ENCODE peak calls at places on chromosome 2, in six cellular contexts. One of them, this sample, is unnamed.

GRCh38 chr2:229713371-229714079 is 830 bp downstream of the DNER start:
- DNase-seq in DMS153: peak; percentile 23
- DNase-seq in GM12891: no peak
- DNase-seq in foreskin melanocyte: no peak
- DNase-seq in NCI-H1105 treated with DMSO at 0.1 percent for 48 hours: peak; percentile 58
- DNase-seq in ascending aorta: no peak
- DNase-seq in this sample: no peak

GRCh38 chr2:201977651-201978050 is 56.0 kb upstream of the FZD7 start:
- DNase-seq in DMS153: no peak
- DNase-seq in GM12891: no peak
- DNase-seq in foreskin melanocyte: no peak
- DNase-seq in NCI-H1105 treated with DMSO at 0.1 percent for 48 hours: no peak
- DNase-seq in ascending aorta: no peak
- DNase-seq in this sample: no peak

GRCh38 chr2:113078350-113078839 is 10.6 kb downstream of the IL1F10 start:
- DNase-seq in DMS153: peak; percentile 69
- DNase-seq in GM12891: no peak
- DNase-seq in foreskin melanocyte: no peak
- DNase-seq in NCI-H1105 treated with DMSO at 0.1 percent for 48 hours: no peak
- DNase-seq in ascending aorta: no peak
- DNase-seq in this sample: no peak

GRCh38 chr2:69227717-69228116 is 159.3 kb downstream of the GFPT1 start:
- DNase-seq in DMS153: no peak
- DNase-seq in GM12891: no peak
- DNase-seq in foreskin melanocyte: no peak
- DNase-seq in NCI-H1105 treated with DMSO at 0.1 percent for 48 hours: no peak
- DNase-seq in ascending aorta: no peak
- DNase-seq in this sample: no peak

GRCh38 chr2:207792244-207792785 is 22.6 kb upstream of the FZD5 start:
- DNase-seq in DMS153: peak; percentile 40
- DNase-seq in GM12891: no peak
- DNase-seq in foreskin melanocyte: peak; percentile 20
- DNase-seq in NCI-H1105 treated with DMSO at 0.1 percent for 48 hours: no peak
- DNase-seq in ascending aorta: no peak
- DNase-seq in this sample: no peak

GRCh38 chr2:196239622-196240587 is 68.5 kb upstream of the STK17B start:
- DNase-seq in DMS153: peak; percentile 12
- DNase-seq in GM12891: peak; percentile 20
- DNase-seq in foreskin melanocyte: peak; percentile 59
- DNase-seq in NCI-H1105 treated with DMSO at 0.1 percent for 48 hours: no peak
- DNase-seq in ascending aorta: peak; percentile 83
- DNase-seq in this sample: peak; percentile 43

GRCh38 chr2:85678794-85679672 is 11.0 kb upstream of the SFTPB start:
- DNase-seq in DMS153: peak; percentile 55
- DNase-seq in GM12891: peak; percentile 78
- DNase-seq in foreskin melanocyte: peak; percentile 41
- DNase-seq in NCI-H1105 treated with DMSO at 0.1 percent for 48 hours: peak; percentile 78
- DNase-seq in ascending aorta: peak; percentile 92
- DNase-seq in this sample: peak; percentile 73

GRCh38 chr2:169189123-169189522 is 119.8 kb downstream of the DHRS9 start:
- DNase-seq in DMS153: no peak
- DNase-seq in GM12891: no peak
- DNase-seq in foreskin melanocyte: no peak
- DNase-seq in NCI-H1105 treated with DMSO at 0.1 percent for 48 hours: no peak
- DNase-seq in ascending aorta: no peak
- DNase-seq in this sample: no peak

GRCh38 chr2:232529806-232530547 is 4.0 kb downstream of the CHRND start:
- DNase-seq in DMS153: no peak
- DNase-seq in GM12891: no peak
- DNase-seq in foreskin melanocyte: no peak
- DNase-seq in NCI-H1105 treated with DMSO at 0.1 percent for 48 hours: no peak
- DNase-seq in ascending aorta: no peak
- DNase-seq in this sample: no peak

GRCh38 chr2:71882949-71883472 is 264.7 kb downstream of the CYP26B1 start:
- DNase-seq in DMS153: peak; percentile 7
- DNase-seq in GM12891: no peak
- DNase-seq in foreskin melanocyte: peak; percentile 72
- DNase-seq in NCI-H1105 treated with DMSO at 0.1 percent for 48 hours: no peak
- DNase-seq in ascending aorta: peak; percentile 84
- DNase-seq in this sample: no peak

GRCh38 chr2:237410949-237411635 is 2.9 kb downstream of the COL6A3 start:
- DNase-seq in DMS153: no peak
- DNase-seq in GM12891: no peak
- DNase-seq in foreskin melanocyte: no peak
- DNase-seq in NCI-H1105 treated with DMSO at 0.1 percent for 48 hours: no peak
- DNase-seq in ascending aorta: no peak
- DNase-seq in this sample: no peak

GRCh38 chr2:9665903-9666302 is 35.1 kb upstream of the YWHAQ start:
- DNase-seq in DMS153: no peak
- DNase-seq in GM12891: no peak
- DNase-seq in foreskin melanocyte: no peak
- DNase-seq in NCI-H1105 treated with DMSO at 0.1 percent for 48 hours: no peak
- DNase-seq in ascending aorta: no peak
- DNase-seq in this sample: no peak

GRCh38 chr2:234863043-234863934 is 88.5 kb upstream of the SH3BP4 start:
- DNase-seq in DMS153: no peak
- DNase-seq in GM12891: no peak
- DNase-seq in foreskin melanocyte: peak; percentile 73
- DNase-seq in NCI-H1105 treated with DMSO at 0.1 percent for 48 hours: peak; percentile 72
- DNase-seq in ascending aorta: no peak
- DNase-seq in this sample: no peak

GRCh38 chr2:219247678-219248642 is 2.7 kb downstream of the STK16 start:
- DNase-seq in DMS153: no peak
- DNase-seq in GM12891: no peak
- DNase-seq in foreskin melanocyte: no peak
- DNase-seq in NCI-H1105 treated with DMSO at 0.1 percent for 48 hours: no peak
- DNase-seq in ascending aorta: no peak
- DNase-seq in this sample: no peak

GRCh38 chr2:110167326-110167955 is 37.4 kb downstream of the NPHP1 start:
- DNase-seq in DMS153: no peak
- DNase-seq in GM12891: no peak
- DNase-seq in foreskin melanocyte: no peak
- DNase-seq in NCI-H1105 treated with DMSO at 0.1 percent for 48 hours: no peak
- DNase-seq in ascending aorta: no peak
- DNase-seq in this sample: no peak

GRCh38 chr2:9830685-9831410 is 12.4 kb upstream of the TAF1B start:
- DNase-seq in DMS153: no peak
- DNase-seq in GM12891: no peak
- DNase-seq in foreskin melanocyte: no peak
- DNase-seq in NCI-H1105 treated with DMSO at 0.1 percent for 48 hours: no peak
- DNase-seq in ascending aorta: no peak
- DNase-seq in this sample: no peak

GRCh38 chr2:55277310-55277709 is 8.3 kb upstream of the MTIF2 start:
- DNase-seq in DMS153: no peak
- DNase-seq in GM12891: no peak
- DNase-seq in foreskin melanocyte: no peak
- DNase-seq in NCI-H1105 treated with DMSO at 0.1 percent for 48 hours: no peak
- DNase-seq in ascending aorta: no peak
- DNase-seq in this sample: no peak

GRCh38 chr2:112577756-112578155 is 6.7 kb upstream of the CHCHD5 start:
- DNase-seq in DMS153: no peak
- DNase-seq in GM12891: no peak
- DNase-seq in foreskin melanocyte: no peak
- DNase-seq in NCI-H1105 treated with DMSO at 0.1 percent for 48 hours: no peak
- DNase-seq in ascending aorta: no peak
- DNase-seq in this sample: no peak

GRCh38 chr2:120344214-120344990 is 1.5 kb upstream of the INHBB start:
- DNase-seq in DMS153: peak; percentile 11
- DNase-seq in GM12891: no peak
- DNase-seq in foreskin melanocyte: no peak
- DNase-seq in NCI-H1105 treated with DMSO at 0.1 percent for 48 hours: no peak
- DNase-seq in ascending aorta: no peak
- DNase-seq in this sample: no peak

GRCh38 chr2:73259276-73259675 is 25.0 kb downstream of the FBXO41 start:
- DNase-seq in DMS153: no peak
- DNase-seq in GM12891: no peak
- DNase-seq in foreskin melanocyte: no peak
- DNase-seq in NCI-H1105 treated with DMSO at 0.1 percent for 48 hours: no peak
- DNase-seq in ascending aorta: no peak
- DNase-seq in this sample: no peak

GRCh38 chr2:174263989-174264388 is 15.7 kb upstream of the OLA1 start:
- DNase-seq in DMS153: no peak
- DNase-seq in GM12891: no peak
- DNase-seq in foreskin melanocyte: no peak
- DNase-seq in NCI-H1105 treated with DMSO at 0.1 percent for 48 hours: no peak
- DNase-seq in ascending aorta: no peak
- DNase-seq in this sample: no peak

GRCh38 chr2:173884403-173884802 is 80.8 kb downstream of the SP3 start:
- DNase-seq in DMS153: no peak
- DNase-seq in GM12891: no peak
- DNase-seq in foreskin melanocyte: peak; percentile 13
- DNase-seq in NCI-H1105 treated with DMSO at 0.1 percent for 48 hours: no peak
- DNase-seq in ascending aorta: no peak
- DNase-seq in this sample: no peak

GRCh38 chr2:134078349-134078748 is 175.5 kb upstream of the MGAT5 start:
- DNase-seq in DMS153: no peak
- DNase-seq in GM12891: no peak
- DNase-seq in foreskin melanocyte: no peak
- DNase-seq in NCI-H1105 treated with DMSO at 0.1 percent for 48 hours: peak; percentile 5
- DNase-seq in ascending aorta: no peak
- DNase-seq in this sample: no peak

GRCh38 chr2:55985406-55985805 is 61.8 kb upstream of the EFEMP1 start:
- DNase-seq in DMS153: no peak
- DNase-seq in GM12891: no peak
- DNase-seq in foreskin melanocyte: no peak
- DNase-seq in NCI-H1105 treated with DMSO at 0.1 percent for 48 hours: no peak
- DNase-seq in ascending aorta: no peak
- DNase-seq in this sample: no peak

GRCh38 chr2:85741811-85742507 is 11.8 kb upstream of the ATOH8 start:
- DNase-seq in DMS153: peak; percentile 33
- DNase-seq in GM12891: no peak
- DNase-seq in foreskin melanocyte: peak; percentile 94
- DNase-seq in NCI-H1105 treated with DMSO at 0.1 percent for 48 hours: peak; percentile 84
- DNase-seq in ascending aorta: peak; percentile 96
- DNase-seq in this sample: no peak

GRCh38 chr2:86821842-86822241 is 31.1 kb upstream of the CD8A start:
- DNase-seq in DMS153: no peak
- DNase-seq in GM12891: no peak
- DNase-seq in foreskin melanocyte: no peak
- DNase-seq in NCI-H1105 treated with DMSO at 0.1 percent for 48 hours: no peak
- DNase-seq in ascending aorta: no peak
- DNase-seq in this sample: no peak

GRCh38 chr2:82636411-82637020 is 1822.6 kb downstream of the SUCLG1 start:
- DNase-seq in DMS153: no peak
- DNase-seq in GM12891: no peak
- DNase-seq in foreskin melanocyte: peak; percentile 9
- DNase-seq in NCI-H1105 treated with DMSO at 0.1 percent for 48 hours: no peak
- DNase-seq in ascending aorta: no peak
- DNase-seq in this sample: no peak

GRCh38 chr2:30763151-30763660 is 44.0 kb downstream of the CAPN13 start:
- DNase-seq in DMS153: no peak
- DNase-seq in GM12891: no peak
- DNase-seq in foreskin melanocyte: no peak
- DNase-seq in NCI-H1105 treated with DMSO at 0.1 percent for 48 hours: no peak
- DNase-seq in ascending aorta: peak; percentile 41
- DNase-seq in this sample: no peak

GRCh38 chr2:11187733-11188132 is 32.5 kb downstream of the SLC66A3 start:
- DNase-seq in DMS153: no peak
- DNase-seq in GM12891: no peak
- DNase-seq in foreskin melanocyte: no peak
- DNase-seq in NCI-H1105 treated with DMSO at 0.1 percent for 48 hours: no peak
- DNase-seq in ascending aorta: no peak
- DNase-seq in this sample: no peak

GRCh38 chr2:63486861-63487290 is 101.4 kb downstream of the WDPCP start:
- DNase-seq in DMS153: no peak
- DNase-seq in GM12891: no peak
- DNase-seq in foreskin melanocyte: peak; percentile 29
- DNase-seq in NCI-H1105 treated with DMSO at 0.1 percent for 48 hours: peak; percentile 2
- DNase-seq in ascending aorta: no peak
- DNase-seq in this sample: no peak

GRCh38 chr2:55048925-55049793 is 1.1 kb downstream of the RTN4 start:
- DNase-seq in DMS153: peak; percentile 8
- DNase-seq in GM12891: no peak
- DNase-seq in foreskin melanocyte: peak; percentile 75
- DNase-seq in NCI-H1105 treated with DMSO at 0.1 percent for 48 hours: peak; percentile 54
- DNase-seq in ascending aorta: peak; percentile 95
- DNase-seq in this sample: no peak

GRCh38 chr2:223537100-223537499 is 65.1 kb downstream of the SCG2 start:
- DNase-seq in DMS153: no peak
- DNase-seq in GM12891: no peak
- DNase-seq in foreskin melanocyte: no peak
- DNase-seq in NCI-H1105 treated with DMSO at 0.1 percent for 48 hours: no peak
- DNase-seq in ascending aorta: no peak
- DNase-seq in this sample: no peak

GRCh38 chr2:213229814-213230213 is 54.5 kb upstream of the SPAG16 start:
- DNase-seq in DMS153: no peak
- DNase-seq in GM12891: no peak
- DNase-seq in foreskin melanocyte: no peak
- DNase-seq in NCI-H1105 treated with DMSO at 0.1 percent for 48 hours: no peak
- DNase-seq in ascending aorta: no peak
- DNase-seq in this sample: no peak

GRCh38 chr2:98188351-98189046 is 101.5 kb downstream of the VWA3B start:
- DNase-seq in DMS153: no peak
- DNase-seq in GM12891: no peak
- DNase-seq in foreskin melanocyte: no peak
- DNase-seq in NCI-H1105 treated with DMSO at 0.1 percent for 48 hours: no peak
- DNase-seq in ascending aorta: no peak
- DNase-seq in this sample: no peak